ENCODE peak calls at places on chromosome 1, in four cellular contexts. One of them, this sample, is unnamed.
A peak's percentile ranks its signal among the peaks of the same experiment; 100 is the strongest.

GRCh38 chr1:225657462-225657989 is 4.6 kb upstream of the ENAH start:
- DNase-seq in Panc1: no peak
- DNase-seq in breast epithelium: no peak
- DNase-seq in lung: no peak
- DNase-seq in this sample: no peak

GRCh38 chr1:175075572-175076568 is 8.2 kb downstream of the TNN start:
- DNase-seq in Panc1: no peak
- DNase-seq in breast epithelium: no peak
- DNase-seq in lung: no peak
- DNase-seq in this sample: no peak

GRCh38 chr1:63603810-63604209 is 10.6 kb downstream of the PGM1 start:
- DNase-seq in Panc1: no peak
- DNase-seq in breast epithelium: no peak
- DNase-seq in lung: no peak
- DNase-seq in this sample: no peak

GRCh38 chr1:179810367-179810715 is 67.2 kb downstream of the FAM163A start:
- DNase-seq in Panc1: no peak
- DNase-seq in breast epithelium: no peak
- DNase-seq in lung: no peak
- DNase-seq in this sample: no peak

GRCh38 chr1:222288056-222288455 is 259.8 kb downstream of the HHIPL2 start:
- DNase-seq in Panc1: no peak
- DNase-seq in breast epithelium: peak; percentile 52
- DNase-seq in lung: no peak
- DNase-seq in this sample: no peak

GRCh38 chr1:240914506-240914905 is 302.6 kb upstream of the GREM2 start:
- DNase-seq in Panc1: no peak
- DNase-seq in breast epithelium: no peak
- DNase-seq in lung: no peak
- DNase-seq in this sample: no peak

GRCh38 chr1:240711020-240711419 is 99.1 kb upstream of the GREM2 start:
- DNase-seq in Panc1: no peak
- DNase-seq in breast epithelium: no peak
- DNase-seq in lung: no peak
- DNase-seq in this sample: no peak

GRCh38 chr1:109248797-109249629 is at the start of gene CELSR2:
- DNase-seq in Panc1: no peak
- DNase-seq in breast epithelium: no peak
- DNase-seq in lung: peak; percentile 28
- DNase-seq in this sample: no peak

GRCh38 chr1:225396357-225396756 is 31.5 kb downstream of the LBR start:
- DNase-seq in Panc1: no peak
- DNase-seq in breast epithelium: no peak
- DNase-seq in lung: no peak
- DNase-seq in this sample: no peak

GRCh38 chr1:160657477-160657820 is 10.6 kb upstream of the SLAMF1 start:
- DNase-seq in Panc1: no peak
- DNase-seq in breast epithelium: no peak
- DNase-seq in lung: no peak
- DNase-seq in this sample: no peak

GRCh38 chr1:35564037-35564883 is 6.7 kb downstream of the NCDN start:
- DNase-seq in Panc1: no peak
- DNase-seq in breast epithelium: peak; percentile 60
- DNase-seq in lung: peak; percentile 79
- DNase-seq in this sample: no peak

GRCh38 chr1:147167361-147167760 is 4.9 kb downstream of the PRKAB2 start:
- DNase-seq in Panc1: peak; percentile 64
- DNase-seq in breast epithelium: no peak
- DNase-seq in lung: no peak
- DNase-seq in this sample: no peak

GRCh38 chr1:101388904-101389546 is 152.2 kb downstream of the S1PR1 start:
- DNase-seq in Panc1: no peak
- DNase-seq in breast epithelium: no peak
- DNase-seq in lung: no peak
- DNase-seq in this sample: no peak

GRCh38 chr1:59172693-59173092 is 124.2 kb upstream of the FGGY start:
- DNase-seq in Panc1: no peak
- DNase-seq in breast epithelium: no peak
- DNase-seq in lung: no peak
- DNase-seq in this sample: no peak

GRCh38 chr1:209927466-209927865 is 10.6 kb upstream of the SYT14 start:
- DNase-seq in Panc1: no peak
- DNase-seq in breast epithelium: no peak
- DNase-seq in lung: no peak
- DNase-seq in this sample: no peak

GRCh38 chr1:224911217-224911616 is 18.3 kb upstream of the DNAH14 start:
- DNase-seq in Panc1: no peak
- DNase-seq in breast epithelium: no peak
- DNase-seq in lung: no peak
- DNase-seq in this sample: no peak

GRCh38 chr1:43554444-43554992 is 23.8 kb downstream of the PTPRF start:
- DNase-seq in Panc1: no peak
- DNase-seq in breast epithelium: no peak
- DNase-seq in lung: no peak
- DNase-seq in this sample: no peak

GRCh38 chr1:85230305-85230977 is 29.0 kb downstream of the C1orf52 start:
- DNase-seq in Panc1: no peak
- DNase-seq in breast epithelium: no peak
- DNase-seq in lung: no peak
- DNase-seq in this sample: no peak

GRCh38 chr1:64983110-64983509 is 16.8 kb upstream of the JAK1 start:
- DNase-seq in Panc1: no peak
- DNase-seq in breast epithelium: peak; percentile 89
- DNase-seq in lung: no peak
- DNase-seq in this sample: no peak

GRCh38 chr1:235023197-235024044 is 105.2 kb downstream of the TOMM20 start:
- DNase-seq in Panc1: no peak
- DNase-seq in breast epithelium: no peak
- DNase-seq in lung: no peak
- DNase-seq in this sample: no peak

GRCh38 chr1:32335951-32336867 is at the start of gene MARCKSL1:
- DNase-seq in Panc1: no peak
- DNase-seq in breast epithelium: peak; percentile 80
- DNase-seq in lung: peak; percentile 71
- DNase-seq in this sample: no peak

GRCh38 chr1:22839806-22840205 is 129.2 kb downstream of the EPHB2 start:
- DNase-seq in Panc1: no peak
- DNase-seq in breast epithelium: no peak
- DNase-seq in lung: no peak
- DNase-seq in this sample: no peak

GRCh38 chr1:227885648-227886502 is 61.9 kb downstream of the WNT9A start:
- DNase-seq in Panc1: no peak
- DNase-seq in breast epithelium: peak; percentile 46
- DNase-seq in lung: peak; percentile 45
- DNase-seq in this sample: no peak

GRCh38 chr1:203464226-203464625 is 11.4 kb upstream of the PRELP start:
- DNase-seq in Panc1: no peak
- DNase-seq in breast epithelium: peak; percentile 67
- DNase-seq in lung: no peak
- DNase-seq in this sample: no peak

GRCh38 chr1:202244841-202245261 is 51.3 kb downstream of the LGR6 start:
- DNase-seq in Panc1: no peak
- DNase-seq in breast epithelium: no peak
- DNase-seq in lung: no peak
- DNase-seq in this sample: no peak

GRCh38 chr1:63730211-63730610 is 43.6 kb upstream of the ROR1 start:
- DNase-seq in Panc1: no peak
- DNase-seq in breast epithelium: no peak
- DNase-seq in lung: no peak
- DNase-seq in this sample: no peak

GRCh38 chr1:10280442-10281350 is 70.3 kb downstream of the KIF1B start:
- DNase-seq in Panc1: no peak
- DNase-seq in breast epithelium: no peak
- DNase-seq in lung: no peak
- DNase-seq in this sample: no peak

GRCh38 chr1:15033264-15033663 is 120.3 kb upstream of the TMEM51 start:
- DNase-seq in Panc1: no peak
- DNase-seq in breast epithelium: no peak
- DNase-seq in lung: no peak
- DNase-seq in this sample: no peak

GRCh38 chr1:110058591-110058990 is 11.9 kb downstream of the ALX3 start:
- DNase-seq in Panc1: no peak
- DNase-seq in breast epithelium: no peak
- DNase-seq in lung: no peak
- DNase-seq in this sample: no peak

GRCh38 chr1:39899611-39900538 is 1.8 kb downstream of the MYCL start:
- DNase-seq in Panc1: no peak
- DNase-seq in breast epithelium: no peak
- DNase-seq in lung: no peak
- DNase-seq in this sample: no peak

GRCh38 chr1:33237579-33237978 is 18.7 kb upstream of the ZNF362 start:
- DNase-seq in Panc1: no peak
- DNase-seq in breast epithelium: no peak
- DNase-seq in lung: no peak
- DNase-seq in this sample: no peak

GRCh38 chr1:225318706-225319575 is 108.9 kb downstream of the LBR start:
- DNase-seq in Panc1: peak; percentile 52
- DNase-seq in breast epithelium: no peak
- DNase-seq in lung: no peak
- DNase-seq in this sample: peak; percentile 41

GRCh38 chr1:44894591-44894990 is 51.5 kb upstream of the PTCH2 start:
- DNase-seq in Panc1: no peak
- DNase-seq in breast epithelium: no peak
- DNase-seq in lung: no peak
- DNase-seq in this sample: no peak

GRCh38 chr1:149888999-149889289 is 10.4 kb upstream of the BOLA1 start:
- DNase-seq in Panc1: no peak
- DNase-seq in breast epithelium: peak; percentile 53
- DNase-seq in lung: no peak
- DNase-seq in this sample: no peak

GRCh38 chr1:32900956-32901822 is at the start of gene TMEM54:
- DNase-seq in Panc1: no peak
- DNase-seq in breast epithelium: peak; percentile 63
- DNase-seq in lung: no peak
- DNase-seq in this sample: no peak

GRCh38 chr1:226364129-226364899 is 43.6 kb downstream of the PARP1 start:
- DNase-seq in Panc1: no peak
- DNase-seq in breast epithelium: no peak
- DNase-seq in lung: no peak
- DNase-seq in this sample: no peak

GRCh38 chr1:97901017-97901658 is 19.7 kb downstream of the DPYD start:
- DNase-seq in Panc1: no peak
- DNase-seq in breast epithelium: no peak
- DNase-seq in lung: no peak
- DNase-seq in this sample: no peak

GRCh38 chr1:83060216-83060615 is 938.7 kb downstream of the TTLL7 start:
- DNase-seq in Panc1: no peak
- DNase-seq in breast epithelium: no peak
- DNase-seq in lung: no peak
- DNase-seq in this sample: no peak

GRCh38 chr1:54499097-54500029 is 48.7 kb upstream of the ACOT11 start:
- DNase-seq in Panc1: no peak
- DNase-seq in breast epithelium: no peak
- DNase-seq in lung: no peak
- DNase-seq in this sample: no peak

GRCh38 chr1:54500030-54500389 is 48.0 kb upstream of the ACOT11 start:
- DNase-seq in Panc1: no peak
- DNase-seq in breast epithelium: no peak
- DNase-seq in lung: no peak
- DNase-seq in this sample: no peak

GRCh38 chr1:54495954-54496353 is 52.1 kb upstream of the ACOT11 start:
- DNase-seq in Panc1: no peak
- DNase-seq in breast epithelium: no peak
- DNase-seq in lung: no peak
- DNase-seq in this sample: no peak

GRCh38 chr1:54498383-54499096 is 49.5 kb upstream of the ACOT11 start:
- DNase-seq in Panc1: no peak
- DNase-seq in breast epithelium: no peak
- DNase-seq in lung: no peak
- DNase-seq in this sample: no peak

GRCh38 chr1:54497338-54497737 is 50.7 kb upstream of the ACOT11 start:
- DNase-seq in Panc1: no peak
- DNase-seq in breast epithelium: no peak
- DNase-seq in lung: no peak
- DNase-seq in this sample: no peak
- H3K9me3 ChIP-seq in Panc1: peaks cover 2% of the 10 kb centered on the region
- H3K9me3 ChIP-seq in breast epithelium: no peaks in the 10 kb centered on the region
- H3K9me3 ChIP-seq in lung: peaks cover 4% of the 10 kb centered on the region
- H3K9me3 ChIP-seq in this sample: no peaks in the 10 kb centered on the region

GRCh38 chr1:11693917-11694316 is 2.4 kb downstream of the DRAXIN start:
- DNase-seq in Panc1: no peak
- DNase-seq in breast epithelium: no peak
- DNase-seq in lung: no peak
- DNase-seq in this sample: no peak

GRCh38 chr1:11691302-11691914 is at the start of gene DRAXIN:
- DNase-seq in Panc1: no peak
- DNase-seq in breast epithelium: no peak
- DNase-seq in lung: no peak
- DNase-seq in this sample: no peak

GRCh38 chr1:11690669-11691301 is 725 bp upstream of the DRAXIN start:
- DNase-seq in Panc1: no peak
- DNase-seq in breast epithelium: no peak
- DNase-seq in lung: no peak
- DNase-seq in this sample: no peak

GRCh38 chr1:11691928-11692711 is 610 bp downstream of the DRAXIN start:
- DNase-seq in Panc1: no peak
- DNase-seq in breast epithelium: no peak
- DNase-seq in lung: no peak
- DNase-seq in this sample: no peak

DNA sequence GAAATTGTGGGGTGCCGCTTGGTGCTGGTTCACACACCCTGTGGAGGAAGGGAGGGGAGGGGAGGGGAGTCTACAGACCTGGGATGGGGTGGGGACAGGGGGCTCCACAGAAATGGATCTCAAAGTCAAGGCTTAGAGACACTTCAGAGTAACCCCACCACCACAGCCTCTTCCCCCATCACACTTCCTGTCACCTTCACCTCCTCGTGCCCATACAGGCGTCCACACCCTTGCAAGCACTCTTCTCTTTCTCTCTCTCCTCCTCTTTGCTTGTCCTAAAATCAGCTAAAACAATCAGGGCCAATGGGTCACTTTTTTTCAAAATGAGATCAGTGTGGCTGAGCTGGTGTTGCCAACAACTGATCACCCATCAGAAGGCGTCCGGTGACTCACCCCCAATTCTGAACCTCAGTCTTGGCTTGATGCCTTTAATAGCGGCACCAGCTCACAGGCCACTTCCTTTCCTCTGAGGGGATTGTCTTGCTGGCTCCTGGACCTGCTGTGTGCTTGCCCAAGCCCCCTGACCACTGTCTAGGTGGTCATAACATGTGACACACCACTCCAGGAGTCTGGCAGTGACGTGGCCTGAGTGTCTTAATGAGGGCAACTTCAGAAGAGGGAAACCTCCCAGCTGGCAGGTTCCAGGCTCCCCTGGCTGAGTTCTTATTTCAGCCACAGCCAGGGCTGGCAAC is 1.5 kb downstream of the DRAXIN start:
- DNase-seq in Panc1: no peak
- DNase-seq in breast epithelium: peak; percentile 30
- DNase-seq in lung: no peak
- DNase-seq in this sample: no peak
- H3K27me3 ChIP-seq in Panc1: no peaks in the 10 kb centered on the region
- H3K27me3 ChIP-seq in breast epithelium: peaks cover 6% of the 10 kb centered on the region
- H3K27me3 ChIP-seq in lung: peaks cover 13% of the 10 kb centered on the region
- H3K27me3 ChIP-seq in this sample: no peaks in the 10 kb centered on the region

GRCh38 chr1:87064981-87065380 is 150.5 kb downstream of the HS2ST1 start:
- DNase-seq in Panc1: no peak
- DNase-seq in breast epithelium: no peak
- DNase-seq in lung: no peak
- DNase-seq in this sample: no peak
- H3K9me3 ChIP-seq in Panc1: peaks cover 4% of the 10 kb centered on the region
- H3K9me3 ChIP-seq in breast epithelium: no peaks in the 10 kb centered on the region
- H3K9me3 ChIP-seq in lung: no peaks in the 10 kb centered on the region
- H3K9me3 ChIP-seq in this sample: no peaks in the 10 kb centered on the region

GRCh38 chr1:2044510-2045319 is 5.5 kb upstream of the PRKCZ start:
- DNase-seq in Panc1: no peak
- DNase-seq in breast epithelium: peak; percentile 42
- DNase-seq in lung: peak; percentile 63
- DNase-seq in this sample: no peak
- H3K27me3 ChIP-seq in Panc1: no peaks in the 10 kb centered on the region
- H3K27me3 ChIP-seq in breast epithelium: peaks cover 3% of the 10 kb centered on the region
- H3K27me3 ChIP-seq in lung: no peaks in the 10 kb centered on the region
- H3K27me3 ChIP-seq in this sample: no peaks in the 10 kb centered on the region